ENCODE peak calls at places on chromosomes 6 and 20, in eight cellular contexts. S is GM06990, Z is A172, H is neuronal stem cell, F is upper lobe of right lung, Q is ureter, C is choroid plexus epithelial cell, V is A549. U is an unnamed sample.

GRCh38 chr6:130625825-130626500 is 201.2 kb upstream of the SMLR1 start:
- DNase-seq in F (no peak), H (no peak), Q (no peak), C (peak; percentile 57), V (no peak), Z (peak; percentile 88), S (peak; percentile 50), U (no peak)

GRCh38 chr20:22533823-22534751 is 50.3 kb downstream of the FOXA2 start:
- DNase-seq in Z (no peak), H (no peak), S (no peak), C (no peak), V (no peak), F (no peak), Q (no peak), U (no peak)

GRCh38 chr20:57871237-57871632 is 161.4 kb upstream of the PMEPA1 start:
- DNase-seq in Q (no peak), F (no peak), Z (no peak), H (no peak), V (no peak), C (no peak), S (no peak), U (no peak)

GRCh38 chr6:137102050-137102848 is 57.5 kb upstream of the IL20RA start:
- DNase-seq in V (no peak), C (no peak), F (no peak), Q (no peak), Z (no peak), S (peak; percentile 77), H (no peak), U (no peak)

GRCh38 chr6:137259349-137259748 is 40.2 kb upstream of the IFNGR1 start:
- DNase-seq in F (no peak), H (no peak), Z (no peak), C (peak; percentile 41), Q (no peak), V (peak; percentile 25), S (no peak), U (no peak)

GRCh38 chr20:9974324-9974723 is 60.5 kb upstream of the ANKEF1 start:
- DNase-seq in C (no peak), Q (no peak), V (no peak), H (no peak), S (no peak), Z (no peak), F (no peak), U (no peak)

GRCh38 chr6:167932468-167933276 is 64.8 kb upstream of the KIF25 start:
- DNase-seq in C (peak; percentile 89), S (no peak), Z (no peak), Q (peak; percentile 54), F (no peak), V (peak; percentile 26), H (no peak), U (no peak)

GRCh38 chr6:156601821-156602301 is 175.3 kb upstream of the ARID1B start:
- DNase-seq in Q (no peak), F (no peak), V (no peak), C (no peak), S (peak; percentile 25), H (no peak), Z (no peak), U (no peak)

GRCh38 chr20:19849341-19850189 is 91.5 kb downstream of the RIN2 start:
- DNase-seq in Z (no peak), V (no peak), C (peak; percentile 30), H (no peak), S (no peak), Q (no peak), F (no peak), U (no peak)

GRCh38 chr6:38273325-38273724 is 366.4 kb downstream of the BTBD9 start:
- DNase-seq in Q (no peak), Z (no peak), C (peak; percentile 59), V (no peak), H (no peak), F (no peak), S (no peak), U (no peak)

GRCh38 chr6:128990349-128990748 is 107.4 kb downstream of the LAMA2 start:
- DNase-seq in Q (no peak), S (no peak), C (no peak), F (no peak), Z (no peak), H (no peak), V (no peak), U (no peak)

GRCh38 chr20:63351811-63352591 is 9.1 kb downstream of the CHRNA4 start:
- DNase-seq in Q (no peak), V (no peak), F (no peak), C (no peak), H (no peak), Z (no peak), S (no peak), U (no peak)

GRCh38 chr6:82785206-82785605 is 280.4 kb downstream of the UBE3D start:
- DNase-seq in C (peak; percentile 15), F (no peak), Q (no peak), S (no peak), Z (no peak), V (no peak), H (no peak), U (no peak)

GRCh38 chr6:142728910-142729481 is 216.0 kb downstream of the HIVEP2 start:
- DNase-seq in V (no peak), Q (no peak), Z (peak; percentile 21), C (peak; percentile 93), S (no peak), H (no peak), F (no peak), U (no peak)

GRCh38 chr6:89387516-89388222 is 24.4 kb downstream of the RRAGD start:
- DNase-seq in F (no peak), C (no peak), Z (no peak), H (no peak), S (peak; percentile 76), V (no peak), Q (no peak), U (no peak)

GRCh38 chr6:4610256-4610655 is 165.9 kb upstream of the CDYL start:
- DNase-seq in C (peak; percentile 95), F (no peak), Q (no peak), H (no peak), S (no peak), V (no peak), Z (peak; percentile 68), U (no peak)

GRCh38 chr6:166336847-166337246 is 5.5 kb downstream of the SFT2D1 start:
- DNase-seq in Q (no peak), F (no peak), S (no peak), H (no peak), Z (no peak), V (no peak), C (no peak), U (no peak)

U was measured in lower lobe of right lung.